ENCODE peak calls at places on chromosomes 6 and 20, in nine cellular contexts. K is astrocyte of the spinal cord; Z is cortex of kidney; Y is stimulated activated naive B cell treated with anti-CD40 and anti-IgM and Interleukin-4, amounts not matched to agents 10 μg/mL and 1 μg/mL and 100 μg/mL, for 72 hours; F is T-helper 2 cell; R is activated T-cell treated with anti-CD3 and anti-CD28 coated beads, Interleukin-2, amount 50 U/mL, for 48 hours; G is stimulated activated CD8-positive, alpha-beta memory T cell treated with anti-CD3 and anti-CD28 coated beads, Interleukin-15, amount 100 ng/mL, for 24 hours; A is A549; J is posterior vena cava. M is an unnamed sample.

GRCh38 chr6:76697585-76697984 is 625.1 kb upstream of the IMPG1 start:
- DNase-seq in K (peak; percentile 37), Z (no peak), Y (no peak), F (no peak), R (no peak), G (no peak), A (no peak), J (no peak), M (no peak)

GRCh38 chr6:84280030-84280429 is 52.6 kb upstream of the CEP162 start:
- DNase-seq in K (no peak), Z (no peak), Y (no peak), F (no peak), R (no peak), G (no peak), A (no peak), J (no peak), M (no peak)

GRCh38 chr6:45423111-45423900 is 45.6 kb upstream of the SUPT3H start:
- DNase-seq in K (no peak), Z (no peak), Y (peak; percentile 17), F (no peak), R (peak; percentile 73), G (peak; percentile 22), A (no peak), J (peak; percentile 84), M (peak; percentile 89)

GRCh38 chr20:33570743-33571142 is 80.8 kb downstream of the CBFA2T2 start:
- DNase-seq in K (no peak), Z (no peak), Y (no peak), F (no peak), R (no peak), G (no peak), A (no peak), J (no peak), M (no peak)

GRCh38 chr20:32456869-32457421 is 98.8 kb downstream of the ASXL1 start:
- DNase-seq in K (peak; percentile 31), Z (no peak), Y (peak; percentile 41), F (no peak), R (peak; percentile 66), G (no peak), A (peak; percentile 90), J (peak; percentile 83), M (no peak)

GRCh38 chr20:60105404-60105803 is 147.2 kb downstream of the CDH26 start:
- DNase-seq in K (no peak), Z (no peak), Y (no peak), F (no peak), R (no peak), G (no peak), A (no peak), J (no peak), M (no peak)

GRCh38 chr6:14799928-14800327 is 445.9 kb upstream of the JARID2 start:
- DNase-seq in K (peak; percentile 78), Z (no peak), Y (peak; percentile 41), F (no peak), R (peak; percentile 44), G (no peak), A (peak; percentile 6), J (no peak), M (no peak)

GRCh38 chr6:17885079-17885478 is 102.4 kb downstream of the KIF13A start:
- DNase-seq in K (no peak), Z (no peak), Y (no peak), F (no peak), R (no peak), G (no peak), A (no peak), J (no peak), M (no peak)

GRCh38 chr6:77650098-77650663 is 2.7 kb upstream of the MEI4 start:
- DNase-seq in K (peak; percentile 15), Z (no peak), Y (peak; percentile 18), F (no peak), R (peak; percentile 22), G (no peak), A (no peak), J (peak; percentile 82), M (peak; percentile 80)

GRCh38 chr6:73393278-73393677 is 1.4 kb upstream of the DDX43 start:
- DNase-seq in K (peak; percentile 8), Z (no peak), Y (no peak), F (no peak), R (no peak), G (no peak), A (no peak), J (peak; percentile 28), M (no peak)

GRCh38 chr6:39370021-39370420 is 47.5 kb upstream of the KCNK16 start:
- DNase-seq in K (no peak), Z (no peak), Y (no peak), F (no peak), R (no peak), G (no peak), A (no peak), J (no peak), M (no peak)

GRCh38 chr20:58597021-58597940 is 53.8 kb upstream of the STX16 start:
- DNase-seq in K (no peak), Z (no peak), Y (no peak), F (no peak), R (no peak), G (no peak), A (no peak), J (peak; percentile 90), M (no peak)